ENCODE peak calls at places on chromosomes 3 and 15, in four cellular contexts. M is K562, O is GM12878, W is HepG2. V is an unnamed sample.

GRCh38 chr3:42489116-42489936 is 13.1 kb upstream of the VIPR1 start:
- DNase-seq in M (peak), O (no peak), W (no peak), V (no peak)

GRCh38 chr3:24496529-24497482 is 2.2 kb upstream of the THRB start:
- DNase-seq in M (peak), O (no peak), W (peak), V (peak)

GRCh38 chr3:42184622-42185010 is 81.4 kb downstream of the CCK start:
- DNase-seq in M (no peak), O (no peak), W (no peak), V (no peak)

GRCh38 chr3:155135003-155135402 is 54.9 kb downstream of the MME start:
- DNase-seq in M (no peak), O (no peak), W (no peak), V (no peak)

GRCh38 chr15:73564255-73564654 is 68.9 kb downstream of the NPTN start:
- DNase-seq in M (peak), O (no peak), W (no peak), V (peak)

GRCh38 chr3:98826126-98826525 is 63.0 kb downstream of the ST3GAL6 start:
- DNase-seq in M (no peak), O (no peak), W (no peak), V (no peak)

GRCh38 chr3:8506611-8507061 is 5.0 kb downstream of the LMCD1 start:
- DNase-seq in M (no peak), O (no peak), W (no peak), V (no peak)

GRCh38 chr15:48544816-48545215 is 100.7 kb downstream of the FBN1 start:
- DNase-seq in M (no peak), O (no peak), W (no peak), V (no peak)

GRCh38 chr15:28873585-28874139 is 12.1 kb upstream of the APBA2 start:
- DNase-seq in M (no peak), O (no peak), W (no peak), V (no peak)

GRCh38 chr3:72766866-72767265 is 81.4 kb downstream of the SHQ1 start:
- DNase-seq in M (no peak), O (no peak), W (no peak), V (no peak)

GRCh38 chr15:96947830-96948229 is 617.3 kb downstream of the NR2F2 start:
- DNase-seq in M (no peak), O (no peak), W (no peak), V (no peak)

GRCh38 chr15:30992465-30992864 is 1.0 kb upstream of the MTMR10 start:
- DNase-seq in M (no peak), O (no peak), W (peak), V (no peak)

GRCh38 chr3:30934208-30934550 is 39.7 kb upstream of the GADL1 start:
- DNase-seq in M (no peak), O (no peak), W (peak), V (peak)

GRCh38 chr3:42140665-42141203 is 49.6 kb downstream of the TRAK1 start:
- DNase-seq in M (no peak), O (no peak), W (no peak), V (no peak)

GRCh38 chr15:81293728-81294500 is 30.0 kb downstream of the STARD5 start:
- DNase-seq in M (no peak), O (peak), W (no peak), V (no peak)

GRCh38 chr15:68558318-68559305 is 20.2 kb upstream of the CORO2B start:
- DNase-seq in M (no peak), O (no peak), W (no peak), V (no peak)

GRCh38 chr3:108159865-108160264 is 62.4 kb downstream of the IFT57 start:
- DNase-seq in M (no peak), O (no peak), W (no peak), V (no peak)

GRCh38 chr15:45449878-45450277 is 71.5 kb upstream of the GATM start:
- DNase-seq in M (no peak), O (no peak), W (no peak), V (no peak)

GRCh38 chr15:68209735-68210408 is 4.7 kb upstream of the CALML4 start:
- DNase-seq in M (no peak), O (no peak), W (no peak), V (no peak)

GRCh38 chr3:119343719-119344118 is 49.5 kb downstream of the ARHGAP31 start:
- DNase-seq in M (no peak), O (no peak), W (no peak), V (no peak)

GRCh38 chr15:31234815-31235214 is 91.8 kb upstream of the KLF13 start:
- DNase-seq in M (no peak), O (no peak), W (no peak), V (no peak)

GRCh38 chr3:178518660-178519396 is 17.4 kb upstream of the KCNMB2 start:
- DNase-seq in M (no peak), O (peak), W (no peak), V (no peak)

GRCh38 chr3:171516765-171517164 is 56.6 kb upstream of the TNIK start:
- DNase-seq in M (no peak), O (no peak), W (no peak), V (no peak)

GRCh38 chr15:52976050-52976449 is 185.9 kb upstream of the ONECUT1 start:
- DNase-seq in M (no peak), O (no peak), W (no peak), V (no peak)

GRCh38 chr3:189320511-189320910 is 148.7 kb downstream of the TPRG1 start:
- DNase-seq in M (no peak), O (no peak), W (no peak), V (no peak)

GRCh38 chr15:63048986-63049665 is 6.6 kb downstream of the TPM1 start:
- DNase-seq in M (peak), O (no peak), W (peak), V (peak)

GRCh38 chr3:132726341-132726823 is 4.2 kb upstream of the NPHP3 start:
- DNase-seq in M (peak), O (no peak), W (peak), V (peak)

GRCh38 chr3:134066539-134067310 is 37.0 kb upstream of the SLCO2A1 start:
- DNase-seq in M (no peak), O (no peak), W (no peak), V (no peak)

GRCh38 chr3:169387751-169388696 is 275.5 kb downstream of the MECOM start:
- DNase-seq in M (no peak), O (no peak), W (peak), V (peak)

GRCh38 chr3:79406175-79406574 is 361.6 kb downstream of the ROBO1 start:
- DNase-seq in M (no peak), O (no peak), W (no peak), V (no peak)

GRCh38 chr3:175526191-175526590 is 667.1 kb downstream of the NAALADL2 start:
- DNase-seq in M (no peak), O (no peak), W (no peak), V (no peak)

GRCh38 chr3:111924283-111924682 is 54.5 kb upstream of the ABHD10 start:
- DNase-seq in M (no peak), O (no peak), W (no peak), V (no peak)

GRCh38 chr3:153026026-153026425 is 136.0 kb upstream of the RAP2B start:
- DNase-seq in M (no peak), O (no peak), W (peak), V (peak)

GRCh38 chr3:21785765-21786453 is 34.9 kb upstream of the ZNF385D start:
- DNase-seq in M (no peak), O (no peak), W (no peak), V (no peak)

DNA sequence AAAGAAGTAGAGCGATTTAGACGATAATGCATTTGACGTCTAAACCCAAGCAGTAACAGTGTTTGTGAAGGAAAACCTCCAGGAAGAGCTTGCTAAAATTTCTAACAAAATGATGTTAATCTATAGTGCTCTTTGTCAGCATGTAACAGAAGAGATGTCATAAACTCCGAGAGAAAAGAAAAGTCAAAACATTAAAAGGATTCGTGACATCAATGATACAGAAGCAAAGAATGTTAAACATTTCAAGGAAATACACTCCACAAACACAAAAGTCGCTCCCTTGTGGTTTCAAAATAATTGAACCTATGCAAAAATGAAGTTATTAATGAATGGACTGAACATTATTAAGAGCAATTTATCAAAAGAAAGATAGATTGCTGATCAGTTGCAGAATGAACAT is 27.9 kb downstream of the AADAC start:
- DNase-seq in M (no peak), O (no peak), W (no peak), V (no peak)
- TF ChIP-seq BHLHE40 in M (no peak), O (no peak), W (no peak), V (no peak)

GRCh38 chr15:90851114-90851513 is 17.3 kb upstream of the FURIN start:
- DNase-seq in M (no peak), O (no peak), W (no peak), V (no peak)

GRCh38 chr15:90840157-90840855 is 28.1 kb upstream of the FURIN start:
- DNase-seq in M (no peak), O (no peak), W (no peak), V (no peak)

GRCh38 chr15:90840954-90841353 is 27.4 kb upstream of the FURIN start:
- DNase-seq in M (peak), O (no peak), W (peak), V (no peak)

GRCh38 chr15:90839187-90840071 is 29.0 kb upstream of the FURIN start:
- DNase-seq in M (no peak), O (no peak), W (peak), V (no peak)

DNA sequence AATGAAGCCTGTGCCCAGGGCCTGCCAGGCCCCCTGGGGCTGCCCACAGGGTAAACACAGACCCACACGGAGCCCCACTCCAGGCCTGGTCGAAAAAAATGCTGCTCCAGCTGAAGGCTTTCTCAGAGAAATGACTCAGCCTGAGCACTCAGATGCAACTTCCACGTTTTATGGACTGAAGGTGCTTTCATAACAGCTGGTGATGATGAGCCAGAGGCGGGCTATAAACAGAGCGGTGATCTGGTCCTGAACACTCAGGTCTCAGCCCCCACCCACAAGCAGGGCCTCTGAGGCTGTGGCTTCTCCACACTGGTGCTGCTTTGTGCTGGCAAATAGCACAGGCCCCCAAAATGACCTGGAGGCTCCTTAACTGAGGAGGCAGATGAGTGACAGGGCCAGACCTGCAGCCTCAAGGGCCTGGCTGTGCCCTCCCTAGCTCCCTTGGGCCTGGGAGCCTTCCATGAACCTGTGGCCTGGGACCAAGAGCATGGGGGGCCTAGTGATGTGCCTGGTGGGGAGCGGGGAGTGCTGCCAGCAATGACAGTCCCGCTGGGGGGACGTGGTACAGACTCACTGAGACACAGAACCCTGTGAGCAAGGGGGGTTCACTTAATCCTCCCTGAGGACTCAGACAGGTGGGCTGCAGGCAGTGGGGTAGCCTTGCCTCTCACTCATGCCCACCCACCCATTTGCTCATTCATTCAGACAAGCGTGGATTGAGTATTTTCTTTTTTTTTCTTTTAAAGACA is 23.0 kb upstream of the FURIN start:
- DNase-seq in M (no peak), O (peak), W (no peak), V (peak)
- TF ChIP-seq CEBPB in M (no peak), O (no peak), W (no peak), V (peak)

GRCh38 chr3:45914362-45915077 is 28.2 kb downstream of the CCR9 start:
- DNase-seq in M (no peak), O (no peak), W (no peak), V (no peak)

GRCh38 chr3:45915080-45915479 is 28.2 kb upstream of the CXCR6 start:
- DNase-seq in M (no peak), O (no peak), W (no peak), V (no peak)

GRCh38 chr3:45915518-45916231 is 27.6 kb upstream of the CXCR6 start:
- DNase-seq in M (peak), O (peak), W (no peak), V (peak)

GRCh38 chr3:45921158-45922038 is 21.9 kb upstream of the CXCR6 start:
- DNase-seq in M (no peak), O (no peak), W (no peak), V (no peak)

GRCh38 chr3:45917146-45917885 is 25.9 kb upstream of the CXCR6 start:
- DNase-seq in M (no peak), O (no peak), W (no peak), V (no peak)
- TF ChIP-seq CHD4 in M (no peak), O (no peak), W (no peak), V (no peak)

GRCh38 chr15:66772967-66773873 is 71.2 kb downstream of the SMAD6 start:
- DNase-seq in M (no peak), O (no peak), W (peak), V (no peak)
- TF ChIP-seq BHLHE40 in M (no peak), O (no peak), W (no peak), V (no peak)

V was measured in A549.